ENCODE peak calls at places on chromosomes 2 and 18, in ten cellular contexts. P is nephron progenitor cell, U is endodermal cell, Q is ascending aorta, E is right atrium auricular region, F is breast epithelium, S is dorsolateral prefrontal cortex, V is GM12865, Y is choroid plexus epithelial cell, L is foreskin fibroblast. W is an unnamed sample.

GRCh38 chr18:22913861-22914260 is 19.3 kb upstream of the RBBP8 start:
- DNase-seq in Q (no peak), F (peak), P (no peak), U (peak), E (no peak), L (no peak), S (no peak), V (no peak), Y (no peak), W (peak)

GRCh38 chr2:199692489-199692888 is 158.5 kb downstream of the FTCDNL1 start:
- DNase-seq in L (no peak), Q (no peak), E (no peak), F (no peak), S (no peak), V (no peak), U (no peak), Y (peak), P (no peak), W (peak)

GRCh38 chr18:63309422-63309821 is 10.1 kb downstream of the BCL2 start:
- DNase-seq in S (no peak), L (no peak), P (no peak), Y (no peak), U (no peak), Q (no peak), V (no peak), E (no peak), F (no peak), W (no peak)

GRCh38 chr2:128278979-128279378 is 39.7 kb downstream of the HS6ST1 start:
- DNase-seq in S (no peak), L (no peak), P (no peak), Y (no peak), E (no peak), V (no peak), Q (peak), U (peak), F (no peak), W (no peak)

GRCh38 chr2:100292022-100292580 is 30.2 kb downstream of the LONRF2 start:
- DNase-seq in U (peak), L (peak), E (peak), S (peak), P (no peak), V (peak), Q (no peak), F (peak), Y (peak), W (peak)

GRCh38 chr18:54192415-54192814 is 32.1 kb downstream of the MBD2 start:
- DNase-seq in E (no peak), Y (no peak), V (no peak), U (no peak), L (no peak), Q (no peak), F (no peak), P (no peak), S (no peak), W (peak)

GRCh38 chr2:221844966-221845365 is 272.9 kb upstream of the EPHA4 start:
- DNase-seq in Q (no peak), L (no peak), F (no peak), S (no peak), V (peak), P (no peak), Y (no peak), U (no peak), E (no peak), W (no peak)

GRCh38 chr2:17470855-17471641 is 47.2 kb downstream of the RAD51AP2 start:
- DNase-seq in L (peak), Y (peak), V (peak), Q (no peak), F (no peak), U (peak), E (no peak), P (peak), S (no peak), W (peak)

GRCh38 chr2:98580656-98581284 is 27.5 kb downstream of the COA5 start:
- DNase-seq in Q (no peak), U (peak), V (no peak), S (no peak), E (no peak), P (no peak), L (no peak), F (no peak), Y (no peak), W (no peak)

GRCh38 chr18:68918216-68918615 is 120.3 kb downstream of the CCDC102B start:
- DNase-seq in S (no peak), F (no peak), Y (no peak), E (no peak), P (no peak), L (no peak), U (no peak), V (no peak), Q (no peak), W (peak)

GRCh38 chr2:133054297-133054696 is 384.3 kb upstream of the LYPD1 start:
- DNase-seq in U (peak), P (no peak), Y (peak), L (no peak), E (no peak), Q (no peak), S (no peak), F (no peak), V (no peak), W (no peak)

GRCh38 chr2:104026726-104027125 is 827.2 kb upstream of the POU3F3 start:
- DNase-seq in F (no peak), U (no peak), S (no peak), E (no peak), V (no peak), Y (no peak), P (no peak), L (no peak), Q (no peak), W (no peak)

GRCh38 chr2:101805146-101806088 is 107.9 kb downstream of the MAP4K4 start:
- DNase-seq in Y (peak), V (no peak), F (no peak), Q (no peak), E (no peak), U (peak), P (no peak), L (no peak), S (no peak), W (no peak)

GRCh38 chr18:51196811-51197660 is 445 bp downstream of the MEX3C start:
- DNase-seq in U (peak), E (no peak), Q (peak), L (peak), Y (peak), P (peak), S (peak), V (peak), F (peak), W (peak)

GRCh38 chr2:220163486-220163885 is 536.1 kb downstream of the SLC4A3 start:
- DNase-seq in S (no peak), P (no peak), L (peak), U (no peak), E (no peak), Y (no peak), Q (no peak), F (no peak), V (no peak), W (peak)

GRCh38 chr2:206192157-206192556 is 32.5 kb downstream of the EEF1B2 start:
- DNase-seq in E (no peak), Y (no peak), P (no peak), F (no peak), V (no peak), L (no peak), U (no peak), S (no peak), Q (no peak), W (no peak)

GRCh38 chr18:77129150-77129551 is 3.4 kb downstream of the MBP start:
- DNase-seq in Y (peak), L (peak), P (no peak), E (no peak), Q (no peak), V (no peak), S (no peak), U (no peak), F (no peak), W (peak)

GRCh38 chr2:3785220-3785889 is 82.0 kb downstream of the DCDC2C start:
- DNase-seq in V (no peak), E (no peak), L (no peak), Q (no peak), U (peak), S (no peak), P (no peak), F (no peak), Y (peak), W (peak)

GRCh38 chr2:62145478-62146100 is 50.3 kb upstream of the B3GNT2 start:
- DNase-seq in P (no peak), S (no peak), E (no peak), V (peak), Q (no peak), L (no peak), F (no peak), Y (no peak), U (no peak), W (no peak)

GRCh38 chr2:214750529-214750928 is 59.0 kb downstream of the BARD1 start:
- DNase-seq in V (peak), P (no peak), S (no peak), Y (no peak), E (no peak), Q (no peak), U (no peak), L (no peak), F (no peak), W (no peak)

GRCh38 chr2:625415-626135 is 51.6 kb downstream of the TMEM18 start:
- DNase-seq in Q (no peak), L (no peak), Y (no peak), S (no peak), U (peak), E (peak), F (no peak), V (no peak), P (no peak), W (no peak)

GRCh38 chr2:127638361-127639110 is 7.4 kb upstream of the GPR17 start:
- DNase-seq in V (no peak), E (no peak), Q (no peak), F (no peak), Y (peak), U (peak), S (no peak), L (no peak), P (no peak), W (peak)

GRCh38 chr2:133379159-133379558 is 189.1 kb downstream of the NCKAP5 start:
- DNase-seq in F (no peak), Q (no peak), V (no peak), S (no peak), U (no peak), L (peak), E (no peak), P (no peak), Y (no peak), W (peak)

GRCh38 chr2:166613226-166613625 is 119.2 kb upstream of the SCN7A start:
- DNase-seq in U (no peak), P (no peak), L (no peak), Y (no peak), Q (no peak), E (no peak), S (no peak), V (no peak), F (no peak), W (no peak)

GRCh38 chr2:202758638-202759037 is 112.9 kb downstream of the ICA1L start:
- DNase-seq in L (no peak), P (no peak), Y (peak), V (no peak), Q (no peak), U (no peak), S (no peak), F (no peak), E (no peak), W (no peak)

GRCh38 chr2:142865924-142866323 is 11.5 kb upstream of the KYNU start:
- DNase-seq in Q (no peak), E (no peak), V (peak), P (no peak), Y (peak), S (no peak), F (no peak), L (peak), U (no peak), W (no peak)

GRCh38 chr2:134137182-134137595 is 116.7 kb upstream of the MGAT5 start:
- DNase-seq in U (no peak), V (no peak), S (no peak), Y (peak), F (peak), L (peak), Q (peak), P (no peak), E (no peak), W (peak)

GRCh38 chr2:226431301-226431955 is 368.2 kb downstream of the IRS1 start:
- DNase-seq in E (no peak), F (no peak), Y (peak), U (no peak), P (no peak), L (peak), S (no peak), Q (no peak), V (no peak), W (peak)

GRCh38 chr2:224416656-224417360 is 14.9 kb upstream of the FAM124B start:
- DNase-seq in Y (no peak), S (no peak), V (no peak), F (no peak), Q (no peak), P (no peak), L (no peak), U (peak), E (no peak), W (no peak)

GRCh38 chr2:113024730-113025129 is 19.5 kb downstream of the IL36A start:
- DNase-seq in P (no peak), Q (no peak), F (no peak), L (no peak), V (no peak), U (no peak), E (no peak), S (no peak), Y (no peak), W (no peak)

GRCh38 chr2:28437918-28438317 is 45.3 kb downstream of the FOSL2 start:
- DNase-seq in F (no peak), Q (no peak), V (no peak), U (no peak), S (no peak), P (no peak), Y (no peak), L (no peak), E (no peak), W (no peak)

GRCh38 chr18:3832211-3832610 is 382.2 kb downstream of the TGIF1 start:
- DNase-seq in P (no peak), L (no peak), E (no peak), Y (no peak), V (no peak), U (no peak), S (no peak), F (no peak), Q (no peak), W (no peak)

GRCh38 chr2:16654775-16655456 is 10.7 kb downstream of the CYRIA start:
- DNase-seq in P (no peak), Q (no peak), F (no peak), S (no peak), E (peak), Y (no peak), U (peak), V (peak), L (no peak), W (no peak)

GRCh38 chr2:71336802-71337201 is 5.2 kb downstream of the ZNF638 start:
- DNase-seq in U (no peak), V (no peak), F (no peak), P (no peak), Q (no peak), L (peak), E (no peak), Y (peak), S (no peak), W (no peak)

GRCh38 chr18:51134721-51135120 is 62.8 kb downstream of the MEX3C start:
- DNase-seq in S (no peak), Q (no peak), P (no peak), Y (no peak), V (no peak), L (no peak), U (no peak), F (no peak), E (no peak), W (peak)

GRCh38 chr18:10020176-10020575 is 106.4 kb downstream of the VAPA start:
- DNase-seq in L (peak), E (peak), U (peak), V (no peak), F (no peak), S (no peak), Y (peak), Q (peak), P (no peak), W (peak)

GRCh38 chr2:146587291-146587713 is 1257.5 kb upstream of the ACVR2A start:
- DNase-seq in Y (no peak), P (no peak), L (no peak), F (no peak), E (no peak), Q (no peak), U (no peak), S (no peak), V (no peak), W (no peak)

GRCh38 chr2:58101500-58101899 is 54.9 kb downstream of the VRK2 start:
- DNase-seq in L (peak), S (no peak), F (no peak), Y (peak), U (no peak), Q (no peak), E (no peak), V (no peak), P (no peak), W (peak)

GRCh38 chr2:101341421-101341820 is 32.9 kb upstream of the RNF149 start:
- DNase-seq in E (no peak), Y (no peak), F (no peak), L (no peak), P (no peak), Q (no peak), U (peak), V (no peak), S (no peak), W (no peak)

GRCh38 chr2:135819211-135819610 is 17.8 kb downstream of the LCT start:
- DNase-seq in P (no peak), U (peak), L (peak), Y (peak), E (no peak), Q (no peak), V (peak), F (no peak), S (no peak), W (peak)
- TF ChIP-seq CTCF in P (peak), U (peak), L (peak), Y (peak), E (no peak), Q (no peak), V (peak), F (no peak), S (no peak), W (peak)

GRCh38 chr2:237322564-237322963 is 91.4 kb downstream of the COL6A3 start:
- DNase-seq in P (no peak), L (no peak), E (peak), Q (no peak), F (no peak), U (peak), Y (no peak), S (no peak), V (peak), W (peak)
- TF ChIP-seq CTCF in P (no peak), L (peak), E (peak), Q (no peak), F (peak), U (peak), Y (peak), S (no peak), V (peak), W (peak)

GRCh38 chr18:49913221-49913620 is 99.9 kb upstream of the ACAA2 start:
- DNase-seq in V (no peak), Y (no peak), S (no peak), L (no peak), P (no peak), Q (no peak), F (no peak), U (no peak), E (no peak), W (no peak)
- TF ChIP-seq CTCF in V (no peak), Y (no peak), S (no peak), L (no peak), P (no peak), Q (no peak), F (no peak), U (no peak), E (no peak), W (no peak)

GRCh38 chr2:233571462-233571861 is 4.9 kb upstream of the USP40 start:
- DNase-seq in F (no peak), U (no peak), L (no peak), V (no peak), Q (no peak), S (no peak), P (no peak), Y (no peak), E (no peak), W (no peak)
- TF ChIP-seq CTCF in F (no peak), U (no peak), L (no peak), V (no peak), Q (no peak), S (no peak), P (no peak), Y (no peak), E (no peak), W (no peak)

GRCh38 chr2:163187995-163188655 is 349.6 kb upstream of the KCNH7 start:
- DNase-seq in Y (no peak), V (no peak), F (no peak), E (no peak), Q (no peak), U (no peak), P (no peak), S (no peak), L (no peak), W (peak)

GRCh38 chr2:163187119-163187518 is 348.6 kb upstream of the KCNH7 start:
- DNase-seq in L (no peak), S (no peak), P (no peak), V (no peak), U (no peak), F (no peak), E (no peak), Q (no peak), Y (no peak), W (no peak)

GRCh38 chr2:163191372-163191771 is 352.8 kb upstream of the KCNH7 start:
- DNase-seq in Y (peak), F (no peak), L (peak), U (no peak), S (no peak), E (no peak), V (peak), Q (no peak), P (peak), W (peak)
- TF ChIP-seq CTCF in Y (peak), F (no peak), L (peak), U (peak), S (peak), E (peak), V (peak), Q (peak), P (peak), W (peak)

GRCh38 chr18:25335062-25335461 is 16.9 kb downstream of the ZNF521 start:
- DNase-seq in Q (no peak), V (no peak), P (no peak), U (no peak), S (no peak), F (no peak), E (no peak), L (no peak), Y (no peak), W (no peak)

GRCh38 chr18:25329783-25330182 is 22.2 kb downstream of the ZNF521 start:
- DNase-seq in P (no peak), U (no peak), Y (no peak), F (no peak), E (no peak), Q (no peak), L (no peak), V (no peak), S (no peak), W (no peak)

GRCh38 chr18:25332002-25332401 is 20.0 kb downstream of the ZNF521 start:
- DNase-seq in P (no peak), Y (no peak), F (no peak), S (no peak), E (no peak), U (no peak), Q (no peak), V (no peak), L (no peak), W (no peak)

GRCh38 chr18:25335676-25336075 is 16.3 kb downstream of the ZNF521 start:
- DNase-seq in E (no peak), V (no peak), F (no peak), L (no peak), S (no peak), Q (no peak), P (no peak), Y (no peak), U (no peak), W (no peak)

GRCh38 chr18:25334588-25334987 is 17.4 kb downstream of the ZNF521 start:
- DNase-seq in P (no peak), S (no peak), L (no peak), V (no peak), U (no peak), E (no peak), Y (no peak), Q (no peak), F (no peak), W (no peak)
- TF ChIP-seq CTCF in P (peak), S (no peak), L (peak), V (no peak), U (peak), E (no peak), Y (peak), Q (no peak), F (no peak), W (no peak)